ENCODE peak calls at places on chromosomes 16 and 17, in four cellular contexts. M is CD8-positive, alpha-beta memory T cell; R is fibroblast of lung; P is small intestine. C is an unnamed sample.

GRCh38 chr16:57606847-57607501 is 21.5 kb upstream of the ADGRG1 start:
- DNase-seq in M (no peak), R (no peak), P (peak; percentile 75), C (no peak)

GRCh38 chr16:64882385-64882784 is 239.5 kb downstream of the CDH11 start:
- DNase-seq in M (no peak), R (peak; percentile 34), P (no peak), C (no peak)

GRCh38 chr17:43200127-43200526 is 11.5 kb upstream of the TMEM106A start:
- DNase-seq in M (no peak), R (no peak), P (no peak), C (no peak)

GRCh38 chr16:84227548-84227947 is 12.3 kb downstream of the KCNG4 start:
- DNase-seq in M (no peak), R (no peak), P (no peak), C (no peak)

GRCh38 chr17:13067629-13068303 is 49.9 kb upstream of the ELAC2 start:
- DNase-seq in M (no peak), R (no peak), P (no peak), C (no peak)

GRCh38 chr16:50602531-50603205 is 54.5 kb downstream of the NKD1 start:
- DNase-seq in M (peak; percentile 67), R (no peak), P (peak; percentile 33), C (no peak)

GRCh38 chr17:42409467-42410351 is 13.3 kb downstream of the CAVIN1 start:
- DNase-seq in M (no peak), R (peak; percentile 94), P (no peak), C (no peak)

GRCh38 chr17:7825206-7825980 is 8.6 kb upstream of the KDM6B start:
- DNase-seq in M (no peak), R (no peak), P (no peak), C (no peak)

GRCh38 chr17:4492762-4493561 is 5.7 kb upstream of the SPNS2 start:
- DNase-seq in M (no peak), R (peak; percentile 43), P (peak; percentile 84), C (peak; percentile 24)

GRCh38 chr16:7378024-7378695 is 45.5 kb downstream of the RBFOX1 start:
- DNase-seq in M (no peak), R (no peak), P (no peak), C (no peak)

GRCh38 chr16:7374614-7375174 is 42.0 kb downstream of the RBFOX1 start:
- DNase-seq in M (no peak), R (no peak), P (no peak), C (no peak)

GRCh38 chr16:7376227-7376626 is 43.6 kb downstream of the RBFOX1 start:
- DNase-seq in M (no peak), R (no peak), P (no peak), C (no peak)

GRCh38 chr16:7380907-7381306 is 48.3 kb downstream of the RBFOX1 start:
- DNase-seq in M (no peak), R (no peak), P (no peak), C (no peak)

DNA sequence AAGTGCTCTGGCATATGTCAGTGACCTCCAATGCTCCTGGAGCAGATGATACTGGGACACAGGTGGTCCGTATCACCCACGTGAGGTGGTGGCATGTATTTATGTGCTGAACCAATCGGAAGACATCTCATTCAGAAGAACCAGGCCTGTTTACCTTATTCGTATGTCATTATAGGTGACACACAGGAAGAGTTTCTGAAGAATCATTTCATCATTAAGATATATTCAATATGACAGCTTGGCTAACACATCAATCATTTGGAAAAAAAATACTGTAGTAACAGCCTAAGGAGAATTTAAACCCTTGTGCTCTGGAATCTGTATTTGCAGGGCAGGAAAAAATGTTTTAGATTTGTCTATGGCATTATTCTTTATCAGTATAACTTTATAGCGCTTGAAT is 44.6 kb downstream of the RBFOX1 start:
- DNase-seq in M (no peak), R (no peak), P (no peak), C (no peak)
- H3K4me1 ChIP-seq in M (no peaks in the 10 kb centered on the region), R (no peaks in the 10 kb centered on the region), P (no peaks in the 10 kb centered on the region), C (no peaks in the 10 kb centered on the region)

GRCh38 chr16:27229891-27230470 is 26.7 kb downstream of the KDM8 start:
- DNase-seq in M (peak; percentile 39), R (no peak), P (no peak), C (no peak)

GRCh38 chr16:27226976-27227705 is 23.8 kb downstream of the KDM8 start:
- DNase-seq in M (no peak), R (no peak), P (no peak), C (no peak)

GRCh38 chr16:27230562-27230991 is 27.3 kb downstream of the KDM8 start:
- DNase-seq in M (peak; percentile 86), R (no peak), P (peak; percentile 98), C (peak; percentile 74)

GRCh38 chr16:27228036-27228435 is 24.7 kb downstream of the KDM8 start:
- DNase-seq in M (no peak), R (no peak), P (no peak), C (no peak)

GRCh38 chr16:27228621-27229501 is 25.5 kb downstream of the KDM8 start:
- DNase-seq in M (peak; percentile 33), R (no peak), P (peak; percentile 41), C (no peak)
- H3K27ac ChIP-seq in M (no peak overlapping the region), R (no peak overlapping the region), P (no peak overlapping the region), C (no peak overlapping the region)

GRCh38 chr17:82237083-82237745 is 8.4 kb downstream of the SLC16A3 start:
- DNase-seq in M (peak; percentile 61), R (no peak), P (no peak), C (no peak)
- H3K4me1 ChIP-seq in M (peaks cover 43% of the 10 kb centered on the region), R (peaks cover 47% of the 10 kb centered on the region), P (peaks cover 2% of the 10 kb centered on the region), C (peaks cover 55% of the 10 kb centered on the region)

DNA sequence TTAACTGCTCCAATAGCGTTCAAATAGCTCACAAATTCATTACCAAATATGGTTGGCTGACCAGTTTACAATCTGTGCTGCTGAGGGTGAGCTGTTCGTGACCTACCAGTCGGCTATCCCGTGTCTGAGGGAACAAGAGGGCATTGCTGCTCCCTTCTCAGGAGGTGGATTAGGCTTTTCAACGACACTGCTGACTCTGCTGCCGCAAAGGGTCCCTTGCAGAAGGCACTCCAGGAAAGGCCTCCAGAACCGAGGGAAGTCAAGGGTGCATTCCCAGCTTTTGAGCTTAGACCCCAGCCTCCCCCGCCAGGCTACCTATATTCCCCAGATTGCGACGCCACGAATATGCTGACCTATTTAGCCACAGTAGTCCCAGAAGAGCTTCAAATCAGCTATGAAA is 32.3 kb downstream of the GJC1 start:
- DNase-seq in M (no peak), R (peak; percentile 43), P (no peak), C (no peak)
- H3K27ac ChIP-seq in M (no peak overlapping the region), R (peak overlapping the region; percentile 49), P (peak overlapping the region; percentile 76), C (no peak overlapping the region)

C was measured in CD4-positive, CD25-positive, alpha-beta regulatory T cell.